ENCODE peak calls at places on chromosomes 12 and 14, in eight cellular contexts. One of them, this sample, is unnamed.
A peak's percentile ranks its signal among the peaks of the same experiment; 100 is the strongest.

GRCh38 chr12:50186667-50187066 is 19.5 kb upstream of the CERS5 start:
- DNase-seq in vagina: no peak
- DNase-seq in PC-3: no peak
- DNase-seq in OCI-LY7: no peak
- DNase-seq in body of pancreas: no peak
- DNase-seq in WERI-Rb-1: no peak
- DNase-seq in endodermal cell: no peak
- DNase-seq in tibial nerve: no peak
- DNase-seq in this sample: no peak

GRCh38 chr14:75182820-75183219 is 6.4 kb upstream of the TMED10 start:
- DNase-seq in vagina: no peak
- DNase-seq in PC-3: no peak
- DNase-seq in OCI-LY7: no peak
- DNase-seq in body of pancreas: no peak
- DNase-seq in WERI-Rb-1: no peak
- DNase-seq in endodermal cell: no peak
- DNase-seq in tibial nerve: peak; percentile 48
- DNase-seq in this sample: peak; percentile 68

GRCh38 chr12:5969156-5969973 is 24.3 kb upstream of the ANO2 start:
- DNase-seq in vagina: peak; percentile 94
- DNase-seq in PC-3: no peak
- DNase-seq in OCI-LY7: no peak
- DNase-seq in body of pancreas: no peak
- DNase-seq in WERI-Rb-1: no peak
- DNase-seq in endodermal cell: peak; percentile 55
- DNase-seq in tibial nerve: no peak
- DNase-seq in this sample: no peak

GRCh38 chr14:70317969-70318634 is 41.4 kb downstream of the COX16 start:
- DNase-seq in vagina: no peak
- DNase-seq in PC-3: peak; percentile 73
- DNase-seq in OCI-LY7: peak; percentile 9
- DNase-seq in body of pancreas: peak; percentile 59
- DNase-seq in WERI-Rb-1: peak; percentile 57
- DNase-seq in endodermal cell: peak; percentile 81
- DNase-seq in tibial nerve: no peak
- DNase-seq in this sample: peak; percentile 83

GRCh38 chr12:106978035-106978800 is 8.7 kb downstream of the MTERF2 start:
- DNase-seq in vagina: no peak
- DNase-seq in PC-3: no peak
- DNase-seq in OCI-LY7: no peak
- DNase-seq in body of pancreas: peak; percentile 58
- DNase-seq in WERI-Rb-1: no peak
- DNase-seq in endodermal cell: no peak
- DNase-seq in tibial nerve: peak; percentile 72
- DNase-seq in this sample: no peak

GRCh38 chr12:52533686-52534470 is 13.7 kb upstream of the KRT5 start:
- DNase-seq in vagina: no peak
- DNase-seq in PC-3: no peak
- DNase-seq in OCI-LY7: no peak
- DNase-seq in body of pancreas: no peak
- DNase-seq in WERI-Rb-1: no peak
- DNase-seq in endodermal cell: no peak
- DNase-seq in tibial nerve: no peak
- DNase-seq in this sample: no peak

GRCh38 chr14:99576304-99576703 is 27.7 kb downstream of the CCDC85C start:
- DNase-seq in vagina: no peak
- DNase-seq in PC-3: peak; percentile 40
- DNase-seq in OCI-LY7: no peak
- DNase-seq in body of pancreas: no peak
- DNase-seq in WERI-Rb-1: peak; percentile 47
- DNase-seq in endodermal cell: peak; percentile 75
- DNase-seq in tibial nerve: no peak
- DNase-seq in this sample: peak; percentile 69

GRCh38 chr12:121815221-121815620 is 11.4 kb downstream of the SETD1B start:
- DNase-seq in vagina: no peak
- DNase-seq in PC-3: no peak
- DNase-seq in OCI-LY7: no peak
- DNase-seq in body of pancreas: no peak
- DNase-seq in WERI-Rb-1: no peak
- DNase-seq in endodermal cell: no peak
- DNase-seq in tibial nerve: no peak
- DNase-seq in this sample: no peak

GRCh38 chr14:100246809-100247428 is 8.0 kb downstream of the YY1 start:
- DNase-seq in vagina: no peak
- DNase-seq in PC-3: peak; percentile 80
- DNase-seq in OCI-LY7: peak; percentile 53
- DNase-seq in body of pancreas: no peak
- DNase-seq in WERI-Rb-1: peak; percentile 39
- DNase-seq in endodermal cell: peak; percentile 49
- DNase-seq in tibial nerve: no peak
- DNase-seq in this sample: peak; percentile 80

GRCh38 chr12:97568336-97569180 is 106.0 kb downstream of the RMST start:
- DNase-seq in vagina: no peak
- DNase-seq in PC-3: peak; percentile 96
- DNase-seq in OCI-LY7: no peak
- DNase-seq in body of pancreas: peak; percentile 49
- DNase-seq in WERI-Rb-1: no peak
- DNase-seq in endodermal cell: no peak
- DNase-seq in tibial nerve: no peak
- DNase-seq in this sample: peak; percentile 81

GRCh38 chr12:103529306-103529705 is 33.5 kb upstream of the C12orf42 start:
- DNase-seq in vagina: no peak
- DNase-seq in PC-3: no peak
- DNase-seq in OCI-LY7: no peak
- DNase-seq in body of pancreas: no peak
- DNase-seq in WERI-Rb-1: peak; percentile 52
- DNase-seq in endodermal cell: no peak
- DNase-seq in tibial nerve: no peak
- DNase-seq in this sample: no peak

GRCh38 chr14:54589076-54589475 is 22.1 kb downstream of the SAMD4A start:
- DNase-seq in vagina: no peak
- DNase-seq in PC-3: peak; percentile 71
- DNase-seq in OCI-LY7: no peak
- DNase-seq in body of pancreas: no peak
- DNase-seq in WERI-Rb-1: no peak
- DNase-seq in endodermal cell: no peak
- DNase-seq in tibial nerve: no peak
- DNase-seq in this sample: no peak

DNA sequence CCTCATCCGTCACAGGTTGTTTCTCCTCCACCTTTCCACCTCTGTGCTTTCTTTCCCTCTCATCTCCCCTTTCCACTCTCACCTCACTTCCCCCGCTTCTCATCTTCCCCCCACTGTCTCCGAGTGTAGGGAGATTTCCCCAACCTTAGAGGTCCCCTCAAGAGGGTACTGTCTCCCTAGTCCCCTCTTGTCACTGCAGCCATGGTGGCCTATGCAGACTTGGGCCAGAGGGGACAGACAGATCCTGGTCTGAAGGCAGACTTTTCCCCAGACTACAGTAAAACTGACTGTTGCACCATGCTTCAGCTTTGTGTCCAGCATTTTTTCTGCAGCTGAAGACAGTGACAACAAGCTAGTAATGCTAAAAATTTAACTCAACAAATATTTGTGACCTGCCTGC is 41.2 kb downstream of the KANSL2 start:
- DNase-seq in vagina: no peak
- DNase-seq in PC-3: no peak
- DNase-seq in OCI-LY7: no peak
- DNase-seq in body of pancreas: no peak
- DNase-seq in WERI-Rb-1: no peak
- DNase-seq in endodermal cell: no peak
- DNase-seq in tibial nerve: no peak
- DNase-seq in this sample: no peak
- H3K4me3 ChIP-seq in vagina: no peak overlapping the region
- H3K4me3 ChIP-seq in PC-3: no peak overlapping the region
- H3K4me3 ChIP-seq in OCI-LY7: no peak overlapping the region
- H3K4me3 ChIP-seq in body of pancreas: no peak overlapping the region
- H3K4me3 ChIP-seq in WERI-Rb-1: no peak overlapping the region
- H3K4me3 ChIP-seq in endodermal cell: no peak overlapping the region
- H3K4me3 ChIP-seq in tibial nerve: no peak overlapping the region
- H3K4me3 ChIP-seq in this sample: no peak overlapping the region

GRCh38 chr12:14572401-14572800 is 4.7 kb upstream of the PLBD1 start:
- DNase-seq in vagina: no peak
- DNase-seq in PC-3: no peak
- DNase-seq in OCI-LY7: peak; percentile 64
- DNase-seq in body of pancreas: no peak
- DNase-seq in WERI-Rb-1: no peak
- DNase-seq in endodermal cell: no peak
- DNase-seq in tibial nerve: no peak
- DNase-seq in this sample: no peak
- H3K36me3 ChIP-seq in vagina: no peaks in the 10 kb centered on the region
- H3K36me3 ChIP-seq in PC-3: no peaks in the 10 kb centered on the region
- H3K36me3 ChIP-seq in OCI-LY7: no peaks in the 10 kb centered on the region
- H3K36me3 ChIP-seq in body of pancreas: no peaks in the 10 kb centered on the region
- H3K36me3 ChIP-seq in WERI-Rb-1: no peaks in the 10 kb centered on the region
- H3K36me3 ChIP-seq in endodermal cell: no peaks in the 10 kb centered on the region
- H3K36me3 ChIP-seq in tibial nerve: no peaks in the 10 kb centered on the region
- H3K36me3 ChIP-seq in this sample: no peaks in the 10 kb centered on the region

GRCh38 chr12:26406391-26406790 is 211.0 kb downstream of the SSPN start:
- DNase-seq in vagina: no peak
- DNase-seq in PC-3: no peak
- DNase-seq in OCI-LY7: no peak
- DNase-seq in body of pancreas: no peak
- DNase-seq in WERI-Rb-1: no peak
- DNase-seq in endodermal cell: no peak
- DNase-seq in tibial nerve: no peak
- DNase-seq in this sample: no peak

GRCh38 chr12:26403601-26404000 is 208.2 kb downstream of the SSPN start:
- DNase-seq in vagina: no peak
- DNase-seq in PC-3: no peak
- DNase-seq in OCI-LY7: no peak
- DNase-seq in body of pancreas: no peak
- DNase-seq in WERI-Rb-1: no peak
- DNase-seq in endodermal cell: no peak
- DNase-seq in tibial nerve: no peak
- DNase-seq in this sample: no peak

GRCh38 chr12:26401874-26402273 is 206.5 kb downstream of the SSPN start:
- DNase-seq in vagina: no peak
- DNase-seq in PC-3: no peak
- DNase-seq in OCI-LY7: no peak
- DNase-seq in body of pancreas: no peak
- DNase-seq in WERI-Rb-1: no peak
- DNase-seq in endodermal cell: no peak
- DNase-seq in tibial nerve: no peak
- DNase-seq in this sample: no peak

GRCh38 chr12:26400627-26401026 is 205.3 kb downstream of the SSPN start:
- DNase-seq in vagina: no peak
- DNase-seq in PC-3: no peak
- DNase-seq in OCI-LY7: no peak
- DNase-seq in body of pancreas: no peak
- DNase-seq in WERI-Rb-1: no peak
- DNase-seq in endodermal cell: no peak
- DNase-seq in tibial nerve: no peak
- DNase-seq in this sample: no peak

GRCh38 chr12:26402648-26403047 is 207.3 kb downstream of the SSPN start:
- DNase-seq in vagina: no peak
- DNase-seq in PC-3: peak; percentile 100
- DNase-seq in OCI-LY7: peak; percentile 8
- DNase-seq in body of pancreas: peak; percentile 65
- DNase-seq in WERI-Rb-1: no peak
- DNase-seq in endodermal cell: peak; percentile 76
- DNase-seq in tibial nerve: no peak
- DNase-seq in this sample: peak; percentile 47
- TF ChIP-seq CTCF in vagina: no peak
- TF ChIP-seq CTCF in PC-3: peak; percentile 46
- TF ChIP-seq CTCF in OCI-LY7: peak; percentile 25
- TF ChIP-seq CTCF in body of pancreas: peak; percentile 52
- TF ChIP-seq CTCF in WERI-Rb-1: peak; percentile 11
- TF ChIP-seq CTCF in endodermal cell: peak; percentile 85
- TF ChIP-seq CTCF in tibial nerve: no peak
- TF ChIP-seq CTCF in this sample: peak; percentile 43

GRCh38 chr12:31588976-31589375 is 2.0 kb downstream of the DENND5B start:
- DNase-seq in vagina: no peak
- DNase-seq in PC-3: peak; percentile 8
- DNase-seq in OCI-LY7: no peak
- DNase-seq in body of pancreas: no peak
- DNase-seq in WERI-Rb-1: no peak
- DNase-seq in endodermal cell: no peak
- DNase-seq in tibial nerve: no peak
- DNase-seq in this sample: no peak
- H3K4me3 ChIP-seq in vagina: no peak overlapping the region
- H3K4me3 ChIP-seq in PC-3: peak overlapping the region; percentile 87
- H3K4me3 ChIP-seq in OCI-LY7: peak overlapping the region; percentile 89
- H3K4me3 ChIP-seq in body of pancreas: no peak overlapping the region
- H3K4me3 ChIP-seq in WERI-Rb-1: peak overlapping the region; percentile 91
- H3K4me3 ChIP-seq in endodermal cell: peak overlapping the region; percentile 92
- H3K4me3 ChIP-seq in tibial nerve: no peak overlapping the region
- H3K4me3 ChIP-seq in this sample: peak overlapping the region; percentile 85

GRCh38 chr12:2803635-2804380 is 8.7 kb upstream of the ITFG2 start:
- DNase-seq in vagina: no peak
- DNase-seq in PC-3: no peak
- DNase-seq in OCI-LY7: no peak
- DNase-seq in body of pancreas: no peak
- DNase-seq in WERI-Rb-1: no peak
- DNase-seq in endodermal cell: no peak
- DNase-seq in tibial nerve: no peak
- DNase-seq in this sample: no peak
- H3K36me3 ChIP-seq in vagina: peaks cover 60% of the 10 kb centered on the region
- H3K36me3 ChIP-seq in PC-3: peaks cover 53% of the 10 kb centered on the region
- H3K36me3 ChIP-seq in OCI-LY7: peaks cover 94% of the 10 kb centered on the region
- H3K36me3 ChIP-seq in body of pancreas: peaks cover 30% of the 10 kb centered on the region
- H3K36me3 ChIP-seq in WERI-Rb-1: peaks cover 69% of the 10 kb centered on the region
- H3K36me3 ChIP-seq in endodermal cell: peaks cover 71% of the 10 kb centered on the region
- H3K36me3 ChIP-seq in tibial nerve: peaks cover 35% of the 10 kb centered on the region
- H3K36me3 ChIP-seq in this sample: peaks cover 4% of the 10 kb centered on the region